ENCODE peak calls at places on chromosome 15, in six cellular contexts. One of them, this sample, is unnamed.

GRCh38 chr15:87477759-87478687 is 778.5 kb downstream of the NTRK3 start:
- DNase-seq in hepatocyte: peak; percentile 90
- DNase-seq in left ventricle myocardium inferior: no peak
- DNase-seq in kidney: peak; percentile 46
- DNase-seq in GM23338: peak; percentile 37
- DNase-seq in right cardiac atrium: peak; percentile 39
- DNase-seq in this sample: no peak

GRCh38 chr15:39605146-39605545 is 24.3 kb downstream of the THBS1 start:
- DNase-seq in hepatocyte: no peak
- DNase-seq in left ventricle myocardium inferior: no peak
- DNase-seq in kidney: no peak
- DNase-seq in GM23338: no peak
- DNase-seq in right cardiac atrium: no peak
- DNase-seq in this sample: no peak

GRCh38 chr15:79431636-79432344 is at the start of gene MINAR1:
- DNase-seq in hepatocyte: peak; percentile 65
- DNase-seq in left ventricle myocardium inferior: no peak
- DNase-seq in kidney: peak; percentile 74
- DNase-seq in GM23338: peak; percentile 72
- DNase-seq in right cardiac atrium: peak; percentile 69
- DNase-seq in this sample: no peak

GRCh38 chr15:74422723-74423442 is 10.9 kb downstream of the SEMA7A start:
- DNase-seq in hepatocyte: no peak
- DNase-seq in left ventricle myocardium inferior: no peak
- DNase-seq in kidney: no peak
- DNase-seq in GM23338: peak; percentile 43
- DNase-seq in right cardiac atrium: no peak
- DNase-seq in this sample: no peak

GRCh38 chr15:68994149-68994548 is 20.3 kb upstream of the NOX5 start:
- DNase-seq in hepatocyte: no peak
- DNase-seq in left ventricle myocardium inferior: no peak
- DNase-seq in kidney: no peak
- DNase-seq in GM23338: no peak
- DNase-seq in right cardiac atrium: no peak
- DNase-seq in this sample: no peak

GRCh38 chr15:83708328-83708727 is 54.4 kb downstream of the ADAMTSL3 start:
- DNase-seq in hepatocyte: no peak
- DNase-seq in left ventricle myocardium inferior: no peak
- DNase-seq in kidney: no peak
- DNase-seq in GM23338: no peak
- DNase-seq in right cardiac atrium: no peak
- DNase-seq in this sample: no peak

GRCh38 chr15:25022233-25022632 is 67.4 kb downstream of the SNRPN start:
- DNase-seq in hepatocyte: no peak
- DNase-seq in left ventricle myocardium inferior: no peak
- DNase-seq in kidney: no peak
- DNase-seq in GM23338: no peak
- DNase-seq in right cardiac atrium: no peak
- DNase-seq in this sample: no peak

GRCh38 chr15:101006931-101007687 is 88.0 kb downstream of the LRRK1 start:
- DNase-seq in hepatocyte: peak; percentile 90
- DNase-seq in left ventricle myocardium inferior: peak; percentile 73
- DNase-seq in kidney: peak; percentile 84
- DNase-seq in GM23338: peak; percentile 96
- DNase-seq in right cardiac atrium: peak; percentile 90
- DNase-seq in this sample: peak; percentile 69

GRCh38 chr15:81002254-81003022 is 1.7 kb downstream of the TLNRD1 start:
- DNase-seq in hepatocyte: no peak
- DNase-seq in left ventricle myocardium inferior: peak; percentile 27
- DNase-seq in kidney: peak; percentile 82
- DNase-seq in GM23338: peak; percentile 66
- DNase-seq in right cardiac atrium: peak; percentile 74
- DNase-seq in this sample: no peak

GRCh38 chr15:90870354-90871096 is 2.1 kb downstream of the FURIN start:
- DNase-seq in hepatocyte: no peak
- DNase-seq in left ventricle myocardium inferior: no peak
- DNase-seq in kidney: no peak
- DNase-seq in GM23338: peak; percentile 49
- DNase-seq in right cardiac atrium: peak; percentile 52
- DNase-seq in this sample: peak; percentile 34

GRCh38 chr15:57310876-57311275 is 65.4 kb upstream of the CGNL1 start:
- DNase-seq in hepatocyte: no peak
- DNase-seq in left ventricle myocardium inferior: no peak
- DNase-seq in kidney: no peak
- DNase-seq in GM23338: no peak
- DNase-seq in right cardiac atrium: peak; percentile 46
- DNase-seq in this sample: no peak

GRCh38 chr15:89383635-89384604 is 49.3 kb upstream of the POLG start:
- DNase-seq in hepatocyte: peak; percentile 95
- DNase-seq in left ventricle myocardium inferior: peak; percentile 60
- DNase-seq in kidney: no peak
- DNase-seq in GM23338: peak; percentile 39
- DNase-seq in right cardiac atrium: peak; percentile 76
- DNase-seq in this sample: no peak

DNA sequence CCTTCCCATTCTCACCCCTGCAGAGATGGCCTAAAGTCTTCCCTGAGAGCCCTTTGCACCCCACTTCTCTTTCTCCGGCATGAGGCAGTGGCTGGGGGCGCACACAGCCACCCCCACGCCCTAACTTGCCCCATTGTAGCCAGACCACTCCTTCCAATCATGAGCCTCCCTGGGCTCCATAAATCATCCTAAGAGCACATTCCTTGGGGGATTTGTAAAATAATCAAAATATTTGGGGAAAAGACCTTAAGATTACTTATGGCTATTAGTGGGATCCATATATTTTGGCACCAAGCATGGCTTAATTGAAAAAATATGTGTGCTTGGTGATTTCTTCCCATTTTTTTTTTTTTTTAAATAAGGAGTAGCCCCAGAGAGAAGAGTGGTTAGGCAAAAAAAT is 45.8 kb downstream of the SMAD6 start:
- DNase-seq in hepatocyte: no peak
- DNase-seq in left ventricle myocardium inferior: no peak
- DNase-seq in kidney: no peak
- DNase-seq in GM23338: no peak
- DNase-seq in right cardiac atrium: no peak
- DNase-seq in this sample: no peak
- H3K27ac ChIP-seq in hepatocyte: peak overlapping the region; percentile 59
- H3K27ac ChIP-seq in left ventricle myocardium inferior: peak overlapping the region; percentile 42
- H3K27ac ChIP-seq in kidney: no peak overlapping the region
- H3K27ac ChIP-seq in GM23338: peak overlapping the region; percentile 87
- H3K27ac ChIP-seq in right cardiac atrium: peak overlapping the region; percentile 18
- H3K27ac ChIP-seq in this sample: no peak overlapping the region

GRCh38 chr15:77942611-77943211 is 134.8 kb downstream of the TBC1D2B start:
- DNase-seq in hepatocyte: no peak
- DNase-seq in left ventricle myocardium inferior: no peak
- DNase-seq in kidney: no peak
- DNase-seq in GM23338: no peak
- DNase-seq in right cardiac atrium: no peak
- DNase-seq in this sample: no peak

GRCh38 chr15:77940548-77940947 is 137.0 kb downstream of the TBC1D2B start:
- DNase-seq in hepatocyte: no peak
- DNase-seq in left ventricle myocardium inferior: no peak
- DNase-seq in kidney: no peak
- DNase-seq in GM23338: no peak
- DNase-seq in right cardiac atrium: no peak
- DNase-seq in this sample: no peak

GRCh38 chr15:77939851-77940250 is 137.7 kb downstream of the TBC1D2B start:
- DNase-seq in hepatocyte: no peak
- DNase-seq in left ventricle myocardium inferior: no peak
- DNase-seq in kidney: no peak
- DNase-seq in GM23338: no peak
- DNase-seq in right cardiac atrium: no peak
- DNase-seq in this sample: no peak

GRCh38 chr15:77944002-77944867 is 133.3 kb downstream of the TBC1D2B start:
- DNase-seq in hepatocyte: peak; percentile 94
- DNase-seq in left ventricle myocardium inferior: peak; percentile 90
- DNase-seq in kidney: peak; percentile 93
- DNase-seq in GM23338: peak; percentile 93
- DNase-seq in right cardiac atrium: peak; percentile 95
- DNase-seq in this sample: peak; percentile 56
- H3K27ac ChIP-seq in hepatocyte: peak overlapping the region; percentile 83
- H3K27ac ChIP-seq in left ventricle myocardium inferior: peak overlapping the region; percentile 92
- H3K27ac ChIP-seq in kidney: no peak overlapping the region
- H3K27ac ChIP-seq in GM23338: no peak overlapping the region
- H3K27ac ChIP-seq in right cardiac atrium: peak overlapping the region; percentile 55
- H3K27ac ChIP-seq in this sample: no peak overlapping the region

DNA sequence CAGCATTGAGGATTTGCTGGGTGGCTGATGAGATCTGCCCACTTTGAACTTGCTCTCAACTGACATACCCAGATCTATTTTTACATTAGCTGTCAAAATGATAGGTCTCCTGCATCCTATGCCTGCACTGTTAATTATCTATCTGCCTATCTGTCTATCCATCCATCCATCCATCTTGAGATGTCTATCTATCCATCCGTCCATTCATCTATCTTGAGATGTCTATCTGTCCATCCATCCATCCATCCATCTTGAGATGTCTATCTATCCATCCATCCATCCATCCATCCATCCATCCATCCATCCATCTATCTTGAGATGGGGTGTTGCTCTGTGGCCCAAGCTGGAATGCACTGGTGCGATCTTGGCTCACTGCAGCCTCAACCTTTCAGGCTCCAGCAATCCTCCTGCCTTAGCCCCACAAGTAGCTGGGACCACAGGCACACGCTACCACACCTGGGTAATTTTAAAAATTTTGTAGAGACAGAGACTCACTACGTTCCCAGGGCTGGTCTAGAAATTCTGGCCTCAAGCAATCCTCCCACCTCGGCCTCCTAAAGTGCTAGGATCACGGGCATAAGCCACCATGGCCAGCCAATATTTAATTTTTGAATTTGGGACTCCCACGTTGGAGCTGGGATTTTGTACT is 159.4 kb upstream of the NSMCE3 start:
- DNase-seq in hepatocyte: no peak
- DNase-seq in left ventricle myocardium inferior: no peak
- DNase-seq in kidney: no peak
- DNase-seq in GM23338: no peak
- DNase-seq in right cardiac atrium: no peak
- DNase-seq in this sample: no peak
- H3K27ac ChIP-seq in hepatocyte: no peak overlapping the region
- H3K27ac ChIP-seq in left ventricle myocardium inferior: no peak overlapping the region
- H3K27ac ChIP-seq in kidney: no peak overlapping the region
- H3K27ac ChIP-seq in GM23338: no peak overlapping the region
- H3K27ac ChIP-seq in right cardiac atrium: no peak overlapping the region
- H3K27ac ChIP-seq in this sample: no peak overlapping the region

GRCh38 chr15:85443046-85443445 is 62.6 kb downstream of the AKAP13 start:
- DNase-seq in hepatocyte: no peak
- DNase-seq in left ventricle myocardium inferior: no peak
- DNase-seq in kidney: no peak
- DNase-seq in GM23338: no peak
- DNase-seq in right cardiac atrium: no peak
- DNase-seq in this sample: peak; percentile 41
- H3K27ac ChIP-seq in hepatocyte: peak overlapping the region; percentile 83
- H3K27ac ChIP-seq in left ventricle myocardium inferior: peak overlapping the region; percentile 53
- H3K27ac ChIP-seq in kidney: no peak overlapping the region
- H3K27ac ChIP-seq in GM23338: no peak overlapping the region
- H3K27ac ChIP-seq in right cardiac atrium: no peak overlapping the region
- H3K27ac ChIP-seq in this sample: peak overlapping the region; percentile 70

GRCh38 chr15:40795019-40795418 is 11.9 kb upstream of the ZFYVE19 start:
- DNase-seq in hepatocyte: no peak
- DNase-seq in left ventricle myocardium inferior: no peak
- DNase-seq in kidney: no peak
- DNase-seq in GM23338: no peak
- DNase-seq in right cardiac atrium: peak; percentile 63
- DNase-seq in this sample: no peak
- H3K27ac ChIP-seq in hepatocyte: no peak overlapping the region
- H3K27ac ChIP-seq in left ventricle myocardium inferior: no peak overlapping the region
- H3K27ac ChIP-seq in kidney: no peak overlapping the region
- H3K27ac ChIP-seq in GM23338: no peak overlapping the region
- H3K27ac ChIP-seq in right cardiac atrium: no peak overlapping the region
- H3K27ac ChIP-seq in this sample: no peak overlapping the region